ENCODE peak calls at places on chromosomes 7 and 10, in eight cellular contexts. F is activated T-cell treated with anti-CD3 and anti-CD28 coated beads for 1 hour, Z is hippocampal formation, G is NCI-H69, X is T follicular helper cell, T is cardiac septum, H is RKO, K is fibroblast of the conjunctiva. A is an unnamed sample.

GRCh38 chr10:128080641-128081040 is 45.6 kb downstream of the MKI67 start:
- DNase-seq in T (no peak), K (no peak), Z (no peak), F (no peak), X (no peak), H (no peak), G (no peak), A (no peak)

GRCh38 chr10:75208177-75208576 is 2.4 kb upstream of the VDAC2 start:
- DNase-seq in X (no peak), G (no peak), T (peak; percentile 26), K (no peak), Z (no peak), F (no peak), H (peak; percentile 41), A (no peak)

GRCh38 chr7:150410680-150411346 is 31.7 kb downstream of the ZNF775 start:
- DNase-seq in K (no peak), H (no peak), Z (peak; percentile 10), F (no peak), G (no peak), X (no peak), T (peak; percentile 26), A (no peak)

GRCh38 chr10:32072025-32072787 is 16.0 kb upstream of the KIF5B start:
- DNase-seq in F (no peak), K (no peak), X (no peak), Z (no peak), G (no peak), H (no peak), T (no peak), A (no peak)

GRCh38 chr7:90692947-90693346 is 96.8 kb downstream of the CDK14 start:
- DNase-seq in T (no peak), F (no peak), G (no peak), X (no peak), K (no peak), Z (no peak), H (no peak), A (no peak)

GRCh38 chr7:67692425-67692824 is 695.8 kb downstream of the TYW1 start:
- DNase-seq in F (no peak), H (no peak), T (no peak), Z (no peak), K (peak; percentile 1), X (no peak), G (peak; percentile 4), A (peak; percentile 17)

GRCh38 chr10:94645285-94645684 is 38.2 kb upstream of the CYP2C18 start:
- DNase-seq in K (no peak), H (no peak), G (no peak), F (no peak), Z (no peak), X (no peak), T (no peak), A (no peak)

GRCh38 chr7:112159346-112159745 is 46.9 kb downstream of the DOCK4 start:
- DNase-seq in X (no peak), K (no peak), T (no peak), Z (no peak), H (no peak), F (no peak), G (no peak), A (no peak)